ENCODE peak calls at places on chromosome 21, in nine cellular contexts. V, C, R, X, K, Q, W, N and Y are unnamed samples.

GRCh38 chr21:35628331-35628730 is 432.0 kb downstream of the SETD4 start:
- DNase-seq in W (no peak), X (no peak), N (no peak), V (no peak), Q (no peak), K (no peak), R (no peak), C (peak), Y (no peak)

GRCh38 chr21:26810266-26810665 is 34.9 kb downstream of the ADAMTS1 start:
- DNase-seq in K (no peak), N (no peak), R (no peak), X (no peak), V (no peak), C (no peak), Q (no peak), W (no peak), Y (no peak)

GRCh38 chr21:27825035-27825434 is 858.1 kb upstream of the ADAMTS5 start:
- DNase-seq in V (no peak), W (no peak), R (no peak), C (no peak), X (no peak), Q (no peak), K (no peak), N (no peak), Y (no peak)

GRCh38 chr21:42381347-42381984 is 14.4 kb downstream of the TMPRSS3 start:
- DNase-seq in C (peak), R (no peak), K (peak), V (no peak), N (peak), Q (peak), W (peak), X (peak), Y (peak)

GRCh38 chr21:35063428-35064172 is 14.5 kb upstream of the RUNX1 start:
- DNase-seq in K (peak), W (peak), R (no peak), C (no peak), V (no peak), X (no peak), Q (no peak), N (no peak), Y (no peak)

GRCh38 chr21:35326677-35327076 is 277.6 kb upstream of the RUNX1 start:
- DNase-seq in W (no peak), C (no peak), K (no peak), V (no peak), R (no peak), N (no peak), X (no peak), Q (no peak), Y (no peak)

GRCh38 chr21:15027056-15027455 is 37.7 kb downstream of the NRIP1 start:
- DNase-seq in N (no peak), V (no peak), Q (no peak), R (no peak), K (no peak), W (no peak), X (no peak), C (no peak), Y (no peak)

GRCh38 chr21:45050361-45050785 is 24.0 kb upstream of the ADARB1 start:
- DNase-seq in W (no peak), N (no peak), R (no peak), V (no peak), K (no peak), C (no peak), Q (no peak), X (no peak), Y (no peak)

GRCh38 chr21:25496825-25497482 is 110.3 kb downstream of the MRPL39 start:
- DNase-seq in N (no peak), V (no peak), K (no peak), X (no peak), C (no peak), W (no peak), R (no peak), Q (no peak), Y (no peak)

GRCh38 chr21:42148584-42148983 is 70.4 kb upstream of the ABCG1 start:
- DNase-seq in W (no peak), V (no peak), R (no peak), C (no peak), N (no peak), X (no peak), K (no peak), Q (no peak), Y (no peak)

GRCh38 chr21:24428539-24429186 is 1178.6 kb downstream of the MRPL39 start:
- DNase-seq in X (peak), N (no peak), W (no peak), C (no peak), K (no peak), Q (no peak), V (no peak), R (no peak), Y (no peak)

GRCh38 chr21:28592205-28592845 is 400.4 kb downstream of the LTN1 start:
- DNase-seq in Q (no peak), K (no peak), W (no peak), X (no peak), R (no peak), N (no peak), V (no peak), C (no peak), Y (no peak)

GRCh38 chr21:19244502-19245187 is 841.1 kb upstream of the TMPRSS15 start:
- DNase-seq in N (no peak), Q (no peak), C (no peak), X (no peak), V (no peak), K (no peak), R (no peak), W (no peak), Y (no peak)

GRCh38 chr21:37060296-37060695 is 12.6 kb downstream of the PIGP start:
- DNase-seq in R (no peak), C (peak), W (peak), X (no peak), K (peak), V (no peak), N (no peak), Q (peak), Y (no peak)

GRCh38 chr21:25369524-25370300 is 237.6 kb downstream of the MRPL39 start:
- DNase-seq in N (no peak), W (no peak), R (no peak), V (no peak), Q (no peak), K (no peak), C (peak), X (no peak), Y (no peak)

GRCh38 chr21:14657241-14658008 is 111.3 kb upstream of the SAMSN1 start:
- DNase-seq in N (no peak), Q (no peak), R (no peak), K (no peak), X (no peak), C (no peak), W (no peak), V (no peak), Y (no peak)

GRCh38 chr21:46613391-46613790 is 8.5 kb upstream of the S100B start:
- DNase-seq in V (no peak), C (no peak), Q (no peak), R (no peak), K (no peak), X (no peak), W (no peak), N (no peak), Y (no peak)

GRCh38 chr21:30216041-30216723 is at the start of gene CLDN8:
- DNase-seq in R (no peak), W (peak), K (peak), Q (no peak), N (peak), C (no peak), X (no peak), V (no peak), Y (peak)

GRCh38 chr21:26147535-26147934 is 23.0 kb downstream of the APP start:
- DNase-seq in V (no peak), K (no peak), X (no peak), N (no peak), W (no peak), R (no peak), C (no peak), Q (no peak), Y (no peak)

GRCh38 chr21:36385233-36385908 is at the start of gene CHAF1B:
- DNase-seq in C (peak), R (peak), X (peak), V (peak), W (peak), Q (peak), N (peak), K (peak), Y (peak)

GRCh38 chr21:31530364-31530763 is 129.1 kb upstream of the SOD1 start:
- DNase-seq in N (no peak), K (no peak), X (no peak), C (no peak), Q (no peak), V (no peak), R (no peak), W (no peak), Y (no peak)

GRCh38 chr21:42443181-42443785 is 39.6 kb downstream of the UBASH3A start:
- DNase-seq in V (no peak), K (no peak), C (no peak), R (no peak), X (no peak), N (no peak), Q (no peak), W (no peak), Y (no peak)

GRCh38 chr21:38352536-38353219 is 95.9 kb downstream of the KCNJ15 start:
- DNase-seq in R (peak), K (peak), C (peak), W (peak), V (peak), N (peak), Q (peak), X (no peak), Y (peak)

GRCh38 chr21:42566524-42567180 is 53.0 kb downstream of the SLC37A1 start:
- DNase-seq in R (no peak), C (no peak), K (no peak), X (no peak), Q (peak), N (no peak), V (no peak), W (no peak), Y (no peak)

GRCh38 chr21:42002421-42002958 is 7.7 kb downstream of the ZBTB21 start:
- DNase-seq in W (no peak), V (no peak), K (peak), C (peak), X (no peak), N (no peak), Q (no peak), R (no peak), Y (no peak)

GRCh38 chr21:15192243-15192642 is 127.4 kb upstream of the NRIP1 start:
- DNase-seq in W (no peak), V (no peak), N (no peak), R (no peak), X (no peak), K (peak), Q (no peak), C (no peak), Y (peak)

GRCh38 chr21:45019076-45019886 is 55.1 kb upstream of the ADARB1 start:
- DNase-seq in C (no peak), R (no peak), W (no peak), V (peak), X (no peak), K (no peak), N (no peak), Q (no peak), Y (no peak)

GRCh38 chr21:44710756-44711326 is 531 bp downstream of the TSPEAR start:
- DNase-seq in C (no peak), Q (no peak), X (no peak), V (no peak), W (no peak), K (peak), N (no peak), R (no peak), Y (no peak)

GRCh38 chr21:37463083-37463780 is 96.7 kb downstream of the DYRK1A start:
- DNase-seq in V (no peak), C (peak), K (peak), R (no peak), X (no peak), Q (no peak), W (no peak), N (no peak), Y (no peak)

GRCh38 chr21:41647806-41648561 is 118.9 kb downstream of the RIPK4 start:
- DNase-seq in N (no peak), X (no peak), W (no peak), R (no peak), K (no peak), V (no peak), C (no peak), Q (no peak), Y (no peak)

GRCh38 chr21:30014883-30015282 is 75.1 kb upstream of the GRIK1 start:
- DNase-seq in R (no peak), N (no peak), V (no peak), X (no peak), W (no peak), Q (no peak), C (no peak), K (no peak), Y (no peak)

GRCh38 chr21:17527711-17528110 is 14.9 kb downstream of the CXADR start:
- DNase-seq in W (no peak), Q (no peak), N (no peak), X (no peak), K (no peak), R (no peak), C (no peak), V (no peak), Y (no peak)

GRCh38 chr21:38797470-38797869 is 8.3 kb upstream of the ETS2 start:
- DNase-seq in W (no peak), R (no peak), N (no peak), V (no peak), X (no peak), K (peak), Q (no peak), C (peak), Y (no peak)

GRCh38 chr21:38807481-38807880 is 1.8 kb downstream of the ETS2 start:
- DNase-seq in Q (no peak), W (no peak), C (no peak), V (no peak), K (no peak), R (no peak), X (no peak), N (no peak), Y (no peak)

GRCh38 chr21:45309541-45310381 is 22.1 kb upstream of the POFUT2 start:
- DNase-seq in X (no peak), R (no peak), V (peak), W (no peak), N (no peak), C (no peak), K (no peak), Q (no peak), Y (no peak)

GRCh38 chr21:35885942-35886541 is 174.3 kb downstream of the SETD4 start:
- DNase-seq in C (no peak), V (no peak), K (no peak), Q (no peak), R (no peak), X (no peak), W (no peak), N (no peak), Y (no peak)

GRCh38 chr21:35882791-35883240 is 177.5 kb downstream of the SETD4 start:
- DNase-seq in W (no peak), R (no peak), Q (no peak), V (no peak), N (peak), X (no peak), K (peak), C (no peak), Y (no peak)